ENCODE peak calls at places on chromosomes 5 and 9, in four cellular contexts. F, Z, D and P are unnamed samples.

GRCh38 chr5:139185589-139185988 is 12.6 kb downstream of the SIL1 start:
- DNase-seq in Z (no peak), D (no peak), F (no peak), P (no peak)

GRCh38 chr9:83125671-83126070 is 62.7 kb upstream of the RASEF start:
- DNase-seq in F (no peak), Z (no peak), D (no peak), P (no peak)

GRCh38 chr5:146717951-146718350 is 160.6 kb downstream of the PPP2R2B start:
- DNase-seq in D (no peak), Z (no peak), F (no peak), P (no peak)

GRCh38 chr9:107542401-107542800 is 52.8 kb upstream of the KLF4 start:
- DNase-seq in Z (no peak), D (no peak), F (no peak), P (no peak)

GRCh38 chr5:79503794-79504495 is 10.0 kb downstream of the HOMER1 start:
- DNase-seq in D (no peak), F (no peak), Z (no peak), P (no peak)

GRCh38 chr5:36373527-36374086 is 71.9 kb upstream of the RANBP3L start:
- DNase-seq in D (peak; percentile 40), Z (no peak), F (peak; percentile 66), P (peak; percentile 62)

GRCh38 chr9:114248274-114248673 is 74.6 kb upstream of the ORM1 start:
- DNase-seq in Z (no peak), D (no peak), F (no peak), P (no peak)

GRCh38 chr5:103458497-103459040 is 104.0 kb downstream of the NUDT12 start:
- DNase-seq in Z (no peak), D (no peak), F (no peak), P (no peak)

GRCh38 chr5:53151713-53152458 is 42.3 kb upstream of the MOCS2 start:
- DNase-seq in Z (no peak), D (no peak), F (no peak), P (no peak)

GRCh38 chr5:9956725-9957124 is 293.0 kb downstream of the ATPSCKMT start:
- DNase-seq in D (no peak), F (no peak), Z (no peak), P (no peak)

GRCh38 chr5:8611067-8611466 is 742.1 kb downstream of the MTRR start:
- DNase-seq in D (no peak), F (no peak), Z (no peak), P (no peak)

GRCh38 chr9:101516655-101517054 is 17.0 kb upstream of the RNF20 start:
- DNase-seq in D (no peak), F (no peak), Z (no peak), P (no peak)

GRCh38 chr5:153445875-153446567 is 44.4 kb upstream of the GRIA1 start:
- DNase-seq in Z (peak; percentile 53), F (peak; percentile 62), D (peak; percentile 6), P (no peak)

GRCh38 chr5:114857951-114858401 is 311.7 kb downstream of the TRIM36 start:
- DNase-seq in Z (no peak), D (no peak), F (no peak), P (no peak)

GRCh38 chr5:91469517-91470165 is 86.5 kb upstream of the ARRDC3 start:
- DNase-seq in Z (no peak), D (no peak), F (no peak), P (peak; percentile 12)

GRCh38 chr5:93299596-93300308 is 281.3 kb downstream of the NR2F1-AS1 start:
- DNase-seq in F (no peak), Z (no peak), D (no peak), P (no peak)

GRCh38 chr5:141393267-141393666 is 834 bp downstream of the PCDHGA8 start:
- DNase-seq in Z (no peak), F (no peak), D (no peak), P (no peak)

GRCh38 chr5:96823900-96824351 is 16.2 kb upstream of the ERAP1 start:
- DNase-seq in Z (no peak), F (no peak), D (no peak), P (no peak)

GRCh38 chr5:103569313-103570060 is 6.9 kb upstream of the NUDT12 start:
- DNase-seq in F (no peak), Z (no peak), D (no peak), P (no peak)

GRCh38 chr5:142924135-142924883 is 154.1 kb downstream of the ARHGAP26 start:
- DNase-seq in D (no peak), F (no peak), Z (no peak), P (no peak)

GRCh38 chr5:14168139-14168792 is 25.1 kb downstream of the TRIO start:
- DNase-seq in D (no peak), Z (no peak), F (no peak), P (no peak)

GRCh38 chr5:79236364-79236969 is 536 bp downstream of the JMY start:
- DNase-seq in F (peak; percentile 70), Z (no peak), D (no peak), P (no peak)

GRCh38 chr5:105947461-105947860 is 1723.3 kb downstream of the EFNA5 start:
- DNase-seq in Z (no peak), F (no peak), D (no peak), P (no peak)

GRCh38 chr9:135174981-135175380 is 87.5 kb downstream of the OLFM1 start:
- DNase-seq in D (no peak), F (no peak), Z (no peak), P (no peak)

GRCh38 chr9:107337676-107338590 is 54.9 kb downstream of the RAD23B start:
- DNase-seq in D (no peak), F (no peak), Z (no peak), P (no peak)

GRCh38 chr9:23674016-23674585 is 151.9 kb downstream of the ELAVL2 start:
- DNase-seq in D (no peak), Z (no peak), F (no peak), P (no peak)

GRCh38 chr5:4553968-4554367 is 586.2 kb upstream of the ADAMTS16 start:
- DNase-seq in F (no peak), Z (no peak), D (no peak), P (no peak)

DNA sequence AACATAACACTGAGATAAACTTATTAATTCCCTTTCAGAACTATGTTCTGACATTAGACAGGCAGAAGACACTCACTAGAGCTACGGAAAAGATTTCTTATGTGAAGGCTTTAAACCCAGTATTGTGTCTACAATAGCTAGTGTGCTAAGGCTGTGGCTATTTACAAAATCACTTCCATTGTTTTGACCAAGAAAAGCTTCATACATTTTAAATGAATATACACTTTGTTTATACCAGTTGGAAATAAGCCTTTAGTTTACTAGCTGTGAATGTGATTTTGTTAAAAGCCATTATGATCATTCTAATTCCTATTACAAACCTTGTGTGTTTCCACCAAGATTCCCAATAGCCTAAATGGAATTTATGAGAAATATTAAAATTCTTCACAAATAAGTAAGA is 83.0 kb downstream of the AGTPBP1 start:
- DNase-seq in D (no peak), F (no peak), Z (no peak), P (no peak)
- H3K27ac ChIP-seq in D (no peak overlapping the region), F (no peak overlapping the region), Z (no peak overlapping the region), P (no peak overlapping the region)

GRCh38 chr5:131496400-131496713 is 138.7 kb downstream of the RAPGEF6 start:
- DNase-seq in Z (no peak), F (peak; percentile 61), D (no peak), P (no peak)

GRCh38 chr5:131491749-131492148 is 143.3 kb downstream of the RAPGEF6 start:
- DNase-seq in D (no peak), F (no peak), Z (no peak), P (no peak)

GRCh38 chr5:131495536-131496399 is 139.3 kb downstream of the RAPGEF6 start:
- DNase-seq in D (no peak), F (no peak), Z (no peak), P (no peak)
- H3K27ac ChIP-seq in D (no peak overlapping the region), F (no peak overlapping the region), Z (no peak overlapping the region), P (no peak overlapping the region)

DNA sequence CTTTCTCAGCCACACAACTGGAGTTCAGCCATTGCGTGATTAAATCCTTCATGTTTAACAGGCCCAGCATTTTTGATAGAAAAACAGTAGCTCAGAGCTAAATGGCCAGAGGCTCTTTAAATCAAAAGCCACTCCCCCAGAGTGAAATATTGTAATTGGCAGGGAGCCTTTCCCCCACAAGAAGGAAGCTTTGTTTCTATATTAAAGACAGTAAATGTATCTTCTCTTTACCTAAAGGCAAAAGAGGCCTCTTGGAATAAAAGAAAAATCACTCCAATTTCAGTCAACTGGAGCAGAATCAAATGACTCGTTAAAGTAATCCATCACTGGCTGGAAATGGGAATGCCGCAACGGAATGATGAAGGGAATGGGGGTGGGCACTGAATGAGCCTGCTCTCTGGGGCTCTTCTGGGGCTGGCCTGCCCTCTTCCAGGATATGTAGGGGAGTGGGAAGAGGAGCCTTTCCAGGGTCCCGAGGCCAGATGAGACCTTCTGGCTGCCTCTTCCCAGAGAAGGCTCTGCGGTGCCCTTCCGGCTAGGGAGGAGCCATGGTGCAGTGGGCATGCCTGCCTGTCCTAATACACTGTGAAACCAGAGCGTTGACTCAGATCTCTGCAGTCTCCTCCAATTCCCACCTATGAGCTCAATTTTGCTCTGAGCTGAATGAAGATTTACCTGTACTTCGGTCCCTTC is 45.2 kb downstream of the ANKDD1B start:
- DNase-seq in D (no peak), F (no peak), Z (no peak), P (no peak)
- H3K27ac ChIP-seq in D (no peak overlapping the region), F (peak overlapping the region; percentile 24), Z (peak overlapping the region; percentile 76), P (no peak overlapping the region)

GRCh38 chr5:63154480-63155309 is 576.1 kb downstream of the LRRC70 start:
- DNase-seq in Z (no peak), D (no peak), F (no peak), P (no peak)
- H3K27ac ChIP-seq in Z (no peak overlapping the region), D (no peak overlapping the region), F (no peak overlapping the region), P (no peak overlapping the region)

DNA sequence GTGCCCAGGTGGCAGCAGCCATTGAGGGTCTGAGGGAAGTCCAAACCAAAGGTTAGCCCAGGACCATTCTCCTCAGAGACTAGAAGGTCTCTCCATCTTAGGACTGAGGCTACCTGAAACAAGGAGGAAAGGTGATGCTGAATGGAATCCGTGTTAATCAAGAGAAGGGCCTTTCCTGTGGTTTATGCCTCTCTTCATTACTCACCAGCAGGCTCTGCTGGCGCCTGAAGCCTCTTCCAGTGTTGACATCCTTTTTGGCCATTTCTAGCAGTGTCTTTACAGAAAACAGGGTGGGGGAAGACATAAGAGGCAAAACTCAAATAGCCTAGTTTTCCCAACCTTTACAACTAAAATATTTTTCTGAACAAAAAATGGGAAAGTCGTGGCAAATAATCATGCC is 98.1 kb downstream of the ENC1 start:
- DNase-seq in Z (no peak), D (no peak), F (no peak), P (no peak)
- H3K27ac ChIP-seq in Z (peak overlapping the region; percentile 62), D (no peak overlapping the region), F (no peak overlapping the region), P (no peak overlapping the region)